ENCODE peak calls at places on chromosomes 5 and 9, in nine cellular contexts. P is suprapubic skin; D is brain microvascular endothelial cell; A is CD8-positive, alpha-beta T cell; Y is iPS DF 6.9; F is CD4-positive, CD25-positive, alpha-beta regulatory T cell; R is neuronal stem cell; U is GM23248; I is SJSA1. G is an unnamed sample.

GRCh38 chr9:33714989-33715388 is 80.4 kb upstream of the PRSS3 start:
- DNase-seq in P (no peak), D (no peak), A (no peak), Y (no peak), F (no peak), R (no peak), U (no peak), I (no peak), G (no peak)

GRCh38 chr5:66933066-66933465 is 263.5 kb downstream of the CD180 start:
- DNase-seq in P (no peak), D (peak), A (no peak), Y (no peak), F (no peak), R (no peak), U (peak), I (no peak), G (peak)

GRCh38 chr5:946720-947625 is 54.3 kb downstream of the TRIP13 start:
- DNase-seq in P (peak), D (no peak), A (no peak), Y (no peak), F (no peak), R (no peak), U (no peak), I (peak), G (no peak)

GRCh38 chr5:111511174-111512025 is 935 bp downstream of the STARD4 start:
- DNase-seq in P (no peak), D (no peak), A (no peak), Y (no peak), F (no peak), R (no peak), U (peak), I (no peak), G (peak)

GRCh38 chr5:141427783-141428426 is 2.4 kb upstream of the PCDHGA12 start:
- DNase-seq in P (no peak), D (no peak), A (no peak), Y (no peak), F (no peak), R (no peak), U (no peak), I (no peak), G (no peak)

GRCh38 chr5:132225165-132226032 is 2.3 kb downstream of the P4HA2 start:
- DNase-seq in P (peak), D (peak), A (no peak), Y (no peak), F (peak), R (no peak), U (peak), I (peak), G (peak)

GRCh38 chr5:127280494-127281220 is 9.9 kb upstream of the MEGF10 start:
- DNase-seq in P (no peak), D (no peak), A (no peak), Y (no peak), F (no peak), R (no peak), U (no peak), I (no peak), G (no peak)

GRCh38 chr5:158590936-158591863 is 508.5 kb downstream of the EBF1 start:
- DNase-seq in P (no peak), D (peak), A (no peak), Y (peak), F (no peak), R (peak), U (peak), I (peak), G (peak)

GRCh38 chr5:179343902-179344300 is 1.4 kb downstream of the ADAMTS2 start:
- DNase-seq in P (no peak), D (peak), A (no peak), Y (peak), F (no peak), R (peak), U (peak), I (no peak), G (peak)

GRCh38 chr5:136094189-136094912 is 38.3 kb upstream of the SMAD5 start:
- DNase-seq in P (no peak), D (no peak), A (no peak), Y (no peak), F (no peak), R (no peak), U (no peak), I (no peak), G (no peak)

GRCh38 chr5:136087961-136088871 is 44.4 kb upstream of the SMAD5 start:
- DNase-seq in P (no peak), D (peak), A (no peak), Y (no peak), F (no peak), R (no peak), U (peak), I (peak), G (peak)

GRCh38 chr5:136089804-136090203 is 42.8 kb upstream of the SMAD5 start:
- DNase-seq in P (no peak), D (no peak), A (no peak), Y (no peak), F (no peak), R (no peak), U (no peak), I (peak), G (no peak)

GRCh38 chr5:136086776-136087566 is 45.7 kb upstream of the SMAD5 start:
- DNase-seq in P (no peak), D (no peak), A (no peak), Y (no peak), F (no peak), R (no peak), U (no peak), I (no peak), G (no peak)

GRCh38 chr5:136090319-136090718 is 42.3 kb upstream of the SMAD5 start:
- DNase-seq in P (no peak), D (no peak), A (no peak), Y (no peak), F (no peak), R (no peak), U (no peak), I (peak), G (no peak)
- H3K4me3 ChIP-seq in P (no peak), D (no peak), A (no peak), Y (no peak), F (no peak), R (no peak), U (no peak), I (no peak), G (no peak)

GRCh38 chr5:14443665-14444064 is 137.9 kb upstream of the OTULINL start:
- DNase-seq in P (no peak), D (no peak), A (no peak), Y (no peak), F (no peak), R (no peak), U (peak), I (no peak), G (no peak)
- H3K4me3 ChIP-seq in P (peak), D (peak), A (no peak), Y (no peak), F (no peak), R (no peak), U (peak), I (no peak), G (peak)

DNA sequence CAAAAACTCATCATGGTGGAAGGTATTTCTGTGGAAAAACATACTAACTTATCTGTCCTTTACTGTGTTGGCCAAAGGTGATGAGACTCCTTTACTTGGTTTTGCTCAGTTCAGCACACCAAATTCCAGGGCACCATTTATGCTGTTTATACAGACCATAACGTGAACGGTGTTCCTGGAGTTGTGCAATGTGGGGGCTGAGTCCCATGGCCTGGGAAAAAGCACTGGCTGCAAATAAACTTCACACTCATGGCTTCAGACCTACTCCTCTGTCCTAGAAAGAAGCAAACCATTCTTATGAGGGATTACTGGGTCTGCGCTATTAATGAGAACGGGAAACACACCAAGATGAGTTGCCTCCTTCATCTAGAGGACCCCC is 10.4 kb downstream of the FREM1 start:
- DNase-seq in P (no peak), D (no peak), A (no peak), Y (no peak), F (no peak), R (no peak), U (no peak), I (no peak), G (no peak)
- H3K4me3 ChIP-seq in P (no peak), D (no peak), A (no peak), Y (no peak), F (no peak), R (no peak), U (no peak), I (no peak), G (no peak)

GRCh38 chr5:180649297-180650039 is at the start of gene FLT4:
- DNase-seq in P (no peak), D (no peak), A (no peak), Y (no peak), F (no peak), R (no peak), U (no peak), I (no peak), G (no peak)
- H3K4me3 ChIP-seq in P (peak), D (peak), A (peak), Y (peak), F (peak), R (peak), U (peak), I (no peak), G (peak)

GRCh38 chr5:166073921-166074838 is 2217.3 kb upstream of the WWC1 start:
- DNase-seq in P (no peak), D (no peak), A (no peak), Y (peak), F (no peak), R (peak), U (no peak), I (no peak), G (no peak)
- H3K4me3 ChIP-seq in P (no peak), D (no peak), A (no peak), Y (no peak), F (no peak), R (no peak), U (no peak), I (no peak), G (no peak)

DNA sequence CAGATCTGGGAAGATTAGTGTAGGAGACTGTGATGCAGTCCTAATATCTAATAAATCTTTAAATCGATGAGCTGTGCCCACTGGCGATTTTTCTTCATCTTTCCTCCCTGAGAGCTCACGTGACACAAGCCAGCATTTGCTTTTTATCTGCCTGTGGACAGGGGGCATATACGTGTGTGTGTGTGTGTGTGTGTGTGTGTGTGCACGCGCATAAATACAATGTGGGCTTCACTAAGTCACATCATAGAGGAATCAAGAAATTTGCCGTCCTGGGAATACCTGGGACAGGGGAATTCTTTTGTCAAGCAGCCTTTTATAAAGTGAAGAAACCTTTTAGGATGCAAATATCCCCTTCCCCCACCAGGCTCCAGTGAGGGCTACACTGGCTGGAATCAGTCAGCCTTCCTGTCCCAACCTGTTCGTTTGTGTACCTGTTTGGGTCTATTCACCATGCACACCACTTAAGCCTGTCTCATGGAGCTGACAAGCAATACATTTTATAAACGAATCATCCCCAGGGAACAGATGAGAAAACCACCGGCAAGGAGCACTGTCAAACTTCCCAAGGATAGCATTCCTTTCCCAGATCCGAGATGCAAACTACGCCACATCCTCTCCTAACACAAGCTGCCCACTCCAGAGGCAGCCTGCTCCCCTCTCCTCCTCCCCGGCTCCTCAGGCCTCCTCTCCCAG is 2.7 kb downstream of the EPB41L4B start:
- DNase-seq in P (no peak), D (no peak), A (no peak), Y (peak), F (no peak), R (no peak), U (no peak), I (no peak), G (no peak)
- H3K4me3 ChIP-seq in P (peak), D (no peak), A (no peak), Y (peak), F (no peak), R (no peak), U (no peak), I (no peak), G (no peak)